ENCODE peak calls at places on chromosomes 13 and 19, in eight cellular contexts. S, Q, X, Y, B, M, D and L are unnamed samples.
A peak's percentile ranks its signal among the peaks of the same experiment; 100 is the strongest.

GRCh38 chr19:10431943-10432735 is 11.8 kb downstream of the PDE4A start:
- DNase-seq in S (no peak), Q (peak; percentile 68), X (peak; percentile 73), Y (peak; percentile 55), B (peak; percentile 60), M (no peak), D (no peak), L (peak; percentile 80)

GRCh38 chr13:108195146-108195545 is 20.2 kb downstream of the LIG4 start:
- DNase-seq in S (no peak), Q (no peak), X (no peak), Y (no peak), B (no peak), M (no peak), D (no peak), L (peak; percentile 53)

GRCh38 chr19:1130801-1131717 is 27.3 kb downstream of the GPX4 start:
- DNase-seq in S (peak; percentile 41), Q (no peak), X (no peak), Y (no peak), B (no peak), M (no peak), D (peak; percentile 78), L (peak; percentile 55)

GRCh38 chr13:110309661-110310524 is 2.8 kb downstream of the COL4A2 start:
- DNase-seq in S (no peak), Q (no peak), X (peak; percentile 37), Y (no peak), B (no peak), M (no peak), D (no peak), L (no peak)

GRCh38 chr19:10189631-10190425 is 4.9 kb downstream of the DNMT1 start:
- DNase-seq in S (no peak), Q (no peak), X (no peak), Y (no peak), B (no peak), M (no peak), D (no peak), L (peak; percentile 36)

GRCh38 chr19:46809534-46810272 is 21.3 kb upstream of the SLC1A5 start:
- DNase-seq in S (no peak), Q (peak; percentile 2), X (no peak), Y (no peak), B (no peak), M (no peak), D (no peak), L (no peak)

GRCh38 chr19:11197291-11198174 is at the start of gene KANK2:
- DNase-seq in S (peak; percentile 86), Q (peak; percentile 99), X (peak; percentile 89), Y (peak; percentile 94), B (peak; percentile 91), M (peak; percentile 50), D (peak; percentile 85), L (peak; percentile 90)

GRCh38 chr13:38783992-38784875 is 97.4 kb downstream of the FREM2 start:
- DNase-seq in S (no peak), Q (no peak), X (no peak), Y (no peak), B (no peak), M (no peak), D (no peak), L (no peak)

GRCh38 chr19:3655402-3656072 is 28.9 kb upstream of the CACTIN start:
- DNase-seq in S (no peak), Q (peak; percentile 59), X (no peak), Y (peak; percentile 76), B (no peak), M (no peak), D (no peak), L (peak; percentile 94)

GRCh38 chr19:47609885-47610545 is 1.1 kb downstream of the BICRA start:
- DNase-seq in S (peak; percentile 69), Q (peak; percentile 86), X (peak; percentile 84), Y (peak; percentile 66), B (peak; percentile 79), M (no peak), D (peak; percentile 55), L (peak; percentile 74)

GRCh38 chr19:14369399-14370168 is 11.7 kb upstream of the ADGRE5 start:
- DNase-seq in S (no peak), Q (no peak), X (no peak), Y (no peak), B (no peak), M (no peak), D (no peak), L (peak; percentile 82)

GRCh38 chr13:36778083-36778671 is 40.8 kb upstream of the RFXAP start:
- DNase-seq in S (no peak), Q (no peak), X (peak; percentile 91), Y (peak; percentile 55), B (peak; percentile 65), M (no peak), D (no peak), L (peak; percentile 30)

GRCh38 chr13:36818483-36819063 is 449 bp upstream of the RFXAP start:
- DNase-seq in S (no peak), Q (no peak), X (no peak), Y (no peak), B (no peak), M (no peak), D (no peak), L (no peak)

GRCh38 chr13:97834255-97834654 is 119.2 kb upstream of the IPO5 start:
- DNase-seq in S (no peak), Q (no peak), X (no peak), Y (no peak), B (no peak), M (no peak), D (no peak), L (no peak)

GRCh38 chr19:40630571-40631160 is 29.5 kb downstream of the LTBP4 start:
- DNase-seq in S (no peak), Q (peak; percentile 16), X (no peak), Y (no peak), B (no peak), M (no peak), D (no peak), L (no peak)

GRCh38 chr19:35279374-35279773 is 3.0 kb upstream of the HAMP start:
- DNase-seq in S (no peak), Q (no peak), X (no peak), Y (no peak), B (no peak), M (no peak), D (no peak), L (no peak)

GRCh38 chr13:52879950-52880650 is 31.7 kb upstream of the PCDH8 start:
- DNase-seq in S (no peak), Q (no peak), X (peak; percentile 44), Y (peak; percentile 7), B (peak; percentile 67), M (no peak), D (no peak), L (no peak)

GRCh38 chr19:45472557-45473365 is 5.0 kb downstream of the FOSB start:
- DNase-seq in S (no peak), Q (no peak), X (peak; percentile 32), Y (peak; percentile 28), B (peak; percentile 57), M (no peak), D (no peak), L (peak; percentile 35)

GRCh38 chr13:42239644-42240043 is 32.3 kb upstream of the AKAP11 start:
- DNase-seq in S (no peak), Q (no peak), X (no peak), Y (no peak), B (no peak), M (no peak), D (no peak), L (peak; percentile 10)
- TF ChIP-seq EZH2phosphoT487 in S (no peak), Q (no peak), X (no peak), Y (no peak), B (no peak), M (no peak), D (no peak), L (no peak)

DNA sequence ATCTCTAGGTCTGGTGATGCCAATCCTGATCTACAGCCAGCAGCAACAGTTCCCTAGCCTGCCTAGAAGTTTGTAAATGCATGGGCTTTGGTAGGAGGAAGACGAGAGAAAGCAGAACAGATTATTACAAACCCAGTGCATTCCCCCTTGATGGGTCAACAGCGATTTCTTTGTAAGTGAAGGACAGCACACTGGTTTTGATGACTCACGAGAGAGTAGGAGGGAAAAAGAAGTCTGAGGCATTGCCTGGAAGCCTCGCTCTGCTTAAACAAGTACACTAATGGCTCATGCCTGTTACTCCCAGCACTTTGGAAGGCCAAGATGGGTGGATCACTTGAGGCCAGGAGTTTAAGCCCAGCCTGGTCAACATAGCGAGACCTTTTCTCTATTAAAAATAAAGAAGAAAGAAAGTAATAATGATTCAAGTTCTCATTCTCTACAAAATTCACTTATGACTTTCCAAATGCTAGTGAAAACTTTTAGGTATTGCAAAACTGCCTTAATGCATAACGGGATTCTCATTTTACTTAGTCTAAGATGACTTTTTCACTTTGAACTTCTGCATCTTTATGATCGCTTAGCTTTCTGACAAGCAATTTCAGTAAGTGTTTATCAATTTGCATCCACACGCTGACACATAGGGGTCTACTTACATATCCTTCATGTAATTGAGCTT is 47.7 kb upstream of the USPL1 start:
- DNase-seq in S (no peak), Q (no peak), X (no peak), Y (peak; percentile 79), B (peak; percentile 17), M (peak; percentile 66), D (no peak), L (peak; percentile 99)
- TF ChIP-seq EZH2phosphoT487 in S (no peak), Q (no peak), X (no peak), Y (no peak), B (no peak), M (no peak), D (no peak), L (no peak)

GRCh38 chr13:100673831-100674362 is 698 bp downstream of the TMTC4 start:
- DNase-seq in S (peak; percentile 11), Q (no peak), X (no peak), Y (peak; percentile 82), B (peak; percentile 43), M (peak; percentile 28), D (peak; percentile 24), L (peak; percentile 88)

GRCh38 chr13:100674363-100674847 is at the start of gene TMTC4:
- DNase-seq in S (no peak), Q (peak; percentile 87), X (peak; percentile 85), Y (peak; percentile 79), B (peak; percentile 35), M (no peak), D (no peak), L (no peak)

GRCh38 chr13:100674848-100675659 is 459 bp upstream of the TMTC4 start:
- DNase-seq in S (peak; percentile 89), Q (peak; percentile 99), X (peak; percentile 98), Y (peak; percentile 98), B (peak; percentile 98), M (peak; percentile 92), D (peak; percentile 99), L (peak; percentile 98)

GRCh38 chr13:100673376-100673830 is 1.2 kb downstream of the TMTC4 start:
- DNase-seq in S (no peak), Q (peak; percentile 62), X (peak; percentile 71), Y (peak; percentile 27), B (peak; percentile 52), M (no peak), D (no peak), L (no peak)

DNA sequence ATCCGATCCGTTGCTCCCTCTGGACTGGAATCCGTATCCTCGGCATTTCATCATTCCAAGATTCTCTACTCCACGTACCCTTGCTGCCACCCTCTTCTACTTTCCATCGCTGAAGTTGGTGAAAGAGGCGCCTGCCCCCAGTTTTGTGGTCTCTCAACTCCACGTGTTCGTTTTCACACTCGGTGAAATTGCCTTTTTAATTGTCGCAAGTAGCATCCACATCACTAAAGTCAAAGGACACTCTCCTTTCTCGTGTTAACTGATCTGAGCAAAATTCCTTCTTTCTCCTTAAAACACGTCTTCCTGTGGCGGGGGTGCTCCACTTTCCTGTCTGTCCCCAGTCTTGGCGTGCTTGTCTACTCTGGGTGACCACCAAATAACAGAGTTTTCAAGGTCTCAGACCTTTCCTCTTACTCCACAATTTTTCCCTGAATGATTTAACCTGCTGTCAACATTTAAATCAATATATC is 1.1 kb upstream of the TMTC4 start:
- DNase-seq in S (no peak), Q (no peak), X (no peak), Y (no peak), B (peak; percentile 30), M (no peak), D (no peak), L (peak; percentile 16)
- TF ChIP-seq EZH2phosphoT487 in S (no peak), Q (no peak), X (no peak), Y (no peak), B (no peak), M (no peak), D (no peak), L (no peak)

GRCh38 chr13:43390101-43390500 is 366.7 kb downstream of the DNAJC15 start:
- DNase-seq in S (no peak), Q (no peak), X (no peak), Y (no peak), B (no peak), M (no peak), D (peak; percentile 5), L (peak; percentile 27)
- TF ChIP-seq EZH2phosphoT487 in S (no peak), Q (no peak), X (no peak), Y (no peak), B (no peak), M (no peak), D (no peak), L (no peak)